ENCODE peak calls at places on chromosome 14, in six cellular contexts. Z is spleen, A is ovary, B is pancreas, V is heart right ventricle, C is kidney. R is an unnamed sample.

GRCh38 chr14:33705521-33705920 is 245.4 kb downstream of the EGLN3 start:
- DNase-seq in Z (no peak), A (no peak), B (no peak), V (no peak), C (no peak), R (no peak)

GRCh38 chr14:87883750-87884149 is 109.2 kb downstream of the GALC start:
- DNase-seq in Z (no peak), A (no peak), B (no peak), V (no peak), C (no peak), R (no peak)

GRCh38 chr14:54023027-54023426 is 66.4 kb upstream of the BMP4 start:
- DNase-seq in Z (no peak), A (no peak), B (no peak), V (no peak), C (no peak), R (no peak)

GRCh38 chr14:54208751-54209150 is 188.1 kb upstream of the CDKN3 start:
- DNase-seq in Z (no peak), A (no peak), B (no peak), V (no peak), C (no peak), R (no peak)

GRCh38 chr14:62692490-62693106 is 352.7 kb downstream of the KCNH5 start:
- DNase-seq in Z (no peak), A (no peak), B (no peak), V (no peak), C (no peak), R (no peak)

GRCh38 chr14:99800781-99801180 is 7.6 kb downstream of the EML1 start:
- DNase-seq in Z (no peak), A (no peak), B (no peak), V (no peak), C (no peak), R (no peak)

GRCh38 chr14:65961004-65961403 is 525.2 kb upstream of the CCDC196 start:
- DNase-seq in Z (peak; percentile 83), A (no peak), B (peak; percentile 81), V (peak; percentile 52), C (no peak), R (peak; percentile 76)

GRCh38 chr14:33230016-33230415 is 291.3 kb downstream of the NPAS3 start:
- DNase-seq in Z (no peak), A (no peak), B (no peak), V (no peak), C (no peak), R (no peak)

GRCh38 chr14:100820945-100821344 is 5.0 kb upstream of the MEG3 start:
- DNase-seq in Z (no peak), A (no peak), B (no peak), V (no peak), C (peak; percentile 26), R (no peak)

GRCh38 chr14:71103662-71104484 is 196.6 kb downstream of the PCNX1 start:
- DNase-seq in Z (no peak), A (no peak), B (no peak), V (no peak), C (no peak), R (no peak)

GRCh38 chr14:24240110-24240918 is 2.1 kb downstream of the TINF2 start:
- DNase-seq in Z (peak; percentile 60), A (no peak), B (no peak), V (no peak), C (no peak), R (peak; percentile 53)

GRCh38 chr14:100892496-100893227 is 10.9 kb downstream of the RTL1 start:
- DNase-seq in Z (peak; percentile 29), A (no peak), B (no peak), V (no peak), C (peak; percentile 24), R (peak; percentile 24)

GRCh38 chr14:49954171-49954631 is 61.3 kb downstream of the ARF6 start:
- DNase-seq in Z (no peak), A (no peak), B (no peak), V (no peak), C (no peak), R (no peak)

GRCh38 chr14:83483063-83483462 is 1949.4 kb upstream of the SEL1L start:
- DNase-seq in Z (no peak), A (no peak), B (no peak), V (no peak), C (no peak), R (no peak)

GRCh38 chr14:20427231-20428009 is 8.5 kb downstream of the KLHL33 start:
- DNase-seq in Z (no peak), A (no peak), B (no peak), V (no peak), C (no peak), R (no peak)

GRCh38 chr14:102491366-102491765 is 18.2 kb downstream of the ANKRD9 start:
- DNase-seq in Z (no peak), A (no peak), B (peak; percentile 30), V (no peak), C (no peak), R (peak; percentile 9)

GRCh38 chr14:68439741-68440140 is 353.1 kb downstream of the ZFP36L1 start:
- DNase-seq in Z (no peak), A (no peak), B (no peak), V (no peak), C (no peak), R (no peak)

GRCh38 chr14:75499084-75499875 is 23.0 kb upstream of the BATF start:
- DNase-seq in Z (no peak), A (no peak), B (no peak), V (no peak), C (no peak), R (no peak)

GRCh38 chr14:71324767-71325272 is 417.6 kb downstream of the PCNX1 start:
- DNase-seq in Z (no peak), A (no peak), B (no peak), V (no peak), C (no peak), R (no peak)

GRCh38 chr14:31897581-31898186 is 179.4 kb upstream of the ARHGAP5 start:
- DNase-seq in Z (no peak), A (no peak), B (no peak), V (no peak), C (no peak), R (no peak)

GRCh38 chr14:69711471-69712216 is 55.3 kb upstream of the SRSF5 start:
- DNase-seq in Z (peak; percentile 76), A (no peak), B (peak; percentile 47), V (peak; percentile 47), C (peak; percentile 74), R (no peak)

DNA sequence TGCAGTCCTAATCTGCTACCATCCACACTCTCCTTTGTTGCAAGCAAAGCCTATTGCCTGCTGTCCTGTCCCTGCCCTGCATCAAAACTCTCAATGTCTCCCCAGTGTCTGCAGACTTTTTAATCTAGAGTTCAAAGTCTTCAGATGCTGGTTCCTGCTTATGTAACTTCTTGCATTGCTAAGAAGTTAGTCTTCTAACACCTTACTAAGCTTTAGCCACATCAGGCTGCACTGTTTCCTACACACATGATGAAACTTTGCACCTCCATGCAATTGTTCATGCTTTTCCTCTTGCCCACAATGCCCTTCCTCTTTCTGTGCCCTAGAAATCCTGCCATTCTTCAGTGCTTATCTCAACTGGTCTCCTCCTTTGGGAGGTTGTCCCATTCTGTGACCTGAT is 16.2 kb upstream of the DICER1 start:
- DNase-seq in Z (no peak), A (no peak), B (no peak), V (no peak), C (no peak), R (no peak)
- H3K4me3 ChIP-seq in Z (no peak overlapping the region), A (no peak overlapping the region), B (no peak overlapping the region), V (no peak overlapping the region), C (no peak overlapping the region), R (no peak overlapping the region)

DNA sequence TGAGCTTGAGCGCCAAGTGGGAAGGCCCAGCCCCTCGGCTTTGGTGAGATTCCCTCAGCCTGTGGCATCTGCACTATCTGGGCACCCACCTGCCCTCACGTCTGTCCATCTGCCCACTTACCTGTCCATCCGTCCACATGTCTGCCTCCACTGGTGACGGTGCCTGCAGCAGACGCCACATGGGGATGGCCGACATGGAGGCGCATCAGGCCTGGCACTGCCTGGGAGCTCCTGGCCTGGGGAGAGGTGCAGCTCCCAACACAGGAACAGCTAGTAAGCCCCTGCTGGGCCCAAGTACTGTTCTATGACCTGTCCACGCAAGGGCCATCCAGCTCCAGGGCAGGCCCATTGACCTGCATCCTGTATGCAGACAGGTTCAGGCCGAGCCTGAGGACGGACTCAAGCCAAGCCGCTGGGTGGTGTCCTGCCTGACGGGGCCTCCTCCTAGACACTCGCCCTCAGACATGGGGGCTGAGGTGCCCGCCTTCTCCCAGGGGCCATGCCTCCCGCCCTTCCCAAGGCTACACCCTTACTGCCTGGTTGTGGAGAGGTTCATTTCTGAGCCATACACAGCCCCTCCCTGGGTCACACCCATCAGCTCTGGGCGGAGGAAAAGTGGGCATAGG is 192.1 kb upstream of the C14orf180 start:
- DNase-seq in Z (peak; percentile 81), A (peak; percentile 4), B (peak; percentile 50), V (no peak), C (peak; percentile 68), R (peak; percentile 75)
- H3K9me3 ChIP-seq in Z (no peaks in the 10 kb centered on the region), A (no peaks in the 10 kb centered on the region), B (no peaks in the 10 kb centered on the region), V (no peaks in the 10 kb centered on the region), C (no peaks in the 10 kb centered on the region), R (no peaks in the 10 kb centered on the region)

DNA sequence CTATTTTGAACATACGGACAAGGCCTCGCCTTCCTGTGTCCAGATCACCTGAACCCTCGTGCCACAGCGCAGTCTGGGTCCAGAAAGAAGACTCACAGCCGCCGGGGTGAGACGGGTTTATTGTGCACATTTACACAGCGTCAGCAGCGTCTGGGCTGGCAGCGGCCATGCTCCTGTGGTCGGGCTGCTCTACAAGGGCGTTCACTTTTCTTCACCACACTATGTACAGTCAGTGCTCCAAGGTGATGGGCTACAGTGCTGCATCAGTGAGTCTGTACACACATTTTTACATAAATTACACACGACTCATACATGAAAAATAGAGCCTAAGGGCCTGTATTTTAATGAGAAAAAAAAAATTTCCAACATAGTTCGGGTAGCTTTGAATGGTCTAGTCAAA is 18.0 kb downstream of the ZFYVE21 start:
- DNase-seq in Z (peak; percentile 51), A (no peak), B (peak; percentile 47), V (no peak), C (peak; percentile 58), R (no peak)
- H3K4me1 ChIP-seq in Z (peaks cover 41% of the 10 kb centered on the region), A (peaks cover 30% of the 10 kb centered on the region), B (peaks cover 17% of the 10 kb centered on the region), V (peaks cover 29% of the 10 kb centered on the region), C (peaks cover 23% of the 10 kb centered on the region), R (no peaks in the 10 kb centered on the region)

GRCh38 chr14:105364100-105364708 is 34.1 kb upstream of the TEX22 start:
- DNase-seq in Z (no peak), A (no peak), B (no peak), V (peak; percentile 44), C (no peak), R (no peak)
- H3K4me3 ChIP-seq in Z (no peak overlapping the region), A (no peak overlapping the region), B (no peak overlapping the region), V (no peak overlapping the region), C (no peak overlapping the region), R (no peak overlapping the region)